ENCODE peak calls at places on chromosomes 4 and X, in four cellular contexts. D is tibial nerve, W is mammary epithelial cell, V is endothelial cell of umbilical vein. Y is an unnamed sample.

GRCh38 chr4:76809594-76810305 is 88.2 kb downstream of the SOWAHB start:
- DNase-seq in D (no peak), W (peak), V (no peak), Y (no peak)

GRCh38 chrX:136747003-136747986 is 33.4 kb downstream of the ARHGEF6 start:
- DNase-seq in D (no peak), W (no peak), V (no peak), Y (no peak)

GRCh38 chrX:8504451-8504850 is 39.8 kb downstream of the VCX3B start:
- DNase-seq in D (no peak), W (peak), V (no peak), Y (peak)

GRCh38 chr4:113692809-113693411 is 68.6 kb downstream of the CAMK2D start:
- DNase-seq in D (no peak), W (no peak), V (no peak), Y (no peak)

GRCh38 chr4:33340168-33340567 is 2620.0 kb downstream of the PCDH7 start:
- DNase-seq in D (no peak), W (no peak), V (no peak), Y (no peak)

GRCh38 chr4:40750461-40751258 is 905 bp downstream of the NSUN7 start:
- DNase-seq in D (no peak), W (peak), V (peak), Y (no peak)

GRCh38 chrX:134548844-134549205 is 88.9 kb downstream of the HPRT1 start:
- DNase-seq in D (no peak), W (no peak), V (no peak), Y (no peak)

GRCh38 chr4:75643651-75644050 is 13.3 kb upstream of the CDKL2 start:
- DNase-seq in D (no peak), W (no peak), V (no peak), Y (no peak)

GRCh38 chr4:186728631-186729271 is 5.1 kb upstream of the FAT1 start:
- DNase-seq in D (no peak), W (peak), V (no peak), Y (peak)

GRCh38 chrX:1475881-1476280 is 23.2 kb upstream of the ASMTL start:
- DNase-seq in D (no peak), W (no peak), V (no peak), Y (no peak)

GRCh38 chrX:97692575-97692974 is 808.9 kb downstream of the RPA4 start:
- DNase-seq in D (no peak), W (no peak), V (peak), Y (no peak)

GRCh38 chr4:65668201-65669007 is 1.9 kb downstream of the EPHA5 start:
- DNase-seq in D (peak), W (no peak), V (no peak), Y (no peak)

GRCh38 chr4:20445933-20446723 is 194.4 kb downstream of the SLIT2 start:
- DNase-seq in D (no peak), W (no peak), V (no peak), Y (no peak)

GRCh38 chr4:73948990-73949706 is 32.7 kb downstream of the PF4 start:
- DNase-seq in D (no peak), W (no peak), V (no peak), Y (no peak)

GRCh38 chr4:177322156-177322685 is 12.5 kb downstream of the NEIL3 start:
- DNase-seq in D (no peak), W (no peak), V (peak), Y (no peak)

GRCh38 chrX:78116365-78116764 is 12.3 kb downstream of the PGK1 start:
- DNase-seq in D (no peak), W (no peak), V (no peak), Y (no peak)

GRCh38 chrX:78118628-78119027 is 14.6 kb downstream of the PGK1 start:
- DNase-seq in D (no peak), W (no peak), V (no peak), Y (no peak)

GRCh38 chrX:78123190-78123589 is 16.3 kb downstream of the TAF9B start:
- DNase-seq in D (no peak), W (peak), V (no peak), Y (no peak)

GRCh38 chrX:78124304-78124703 is 15.1 kb downstream of the TAF9B start:
- DNase-seq in D (no peak), W (no peak), V (no peak), Y (no peak)

DNA sequence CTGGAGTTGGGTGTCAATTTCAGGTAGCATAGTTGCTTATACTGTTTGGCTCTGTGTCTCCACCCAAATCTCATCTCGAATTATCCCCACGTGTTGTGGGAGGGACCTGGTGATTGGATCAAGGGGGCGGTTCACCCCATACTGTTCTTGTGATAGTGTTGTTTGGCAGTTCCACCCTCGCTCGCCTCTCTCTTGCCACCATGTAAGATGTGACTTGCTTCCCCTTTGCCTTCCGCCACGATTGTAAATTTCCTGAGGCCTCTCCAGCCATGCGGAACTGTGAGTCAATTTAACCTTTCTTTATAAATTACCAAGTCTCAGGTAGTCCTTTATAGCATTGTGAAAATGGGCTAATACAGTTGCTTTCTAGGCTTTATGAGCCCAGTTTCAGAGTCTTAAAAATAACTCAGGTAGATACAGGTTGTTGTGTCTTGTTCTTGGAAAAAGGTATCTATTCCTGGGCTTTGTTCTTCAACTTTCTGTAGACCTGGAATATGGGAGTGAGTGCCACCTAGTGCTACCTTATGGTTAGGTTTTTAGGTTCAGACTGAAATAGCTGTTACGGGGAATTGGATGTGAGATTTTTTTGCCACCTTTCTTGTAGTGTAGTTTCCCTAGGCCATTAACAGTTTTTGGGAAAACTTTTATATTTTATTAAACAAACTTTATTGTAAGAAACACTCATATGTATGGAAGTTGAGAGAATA is 15.6 kb downstream of the PGK1 start:
- DNase-seq in D (no peak), W (no peak), V (peak), Y (no peak)
- TF ChIP-seq CTCF in D (no peak), W (peak), V (no peak), Y (no peak)

GRCh38 chrX:72131317-72132294 is at the start of gene RTL5:
- DNase-seq in D (peak), W (peak), V (peak), Y (no peak)

GRCh38 chrX:72130156-72130761 is 1.5 kb downstream of the RTL5 start:
- DNase-seq in D (no peak), W (no peak), V (no peak), Y (no peak)

GRCh38 chrX:72130762-72131231 is 918 bp downstream of the RTL5 start:
- DNase-seq in D (no peak), W (no peak), V (no peak), Y (no peak)

GRCh38 chrX:72132456-72132855 is 741 bp upstream of the RTL5 start:
- DNase-seq in D (no peak), W (no peak), V (no peak), Y (no peak)

DNA sequence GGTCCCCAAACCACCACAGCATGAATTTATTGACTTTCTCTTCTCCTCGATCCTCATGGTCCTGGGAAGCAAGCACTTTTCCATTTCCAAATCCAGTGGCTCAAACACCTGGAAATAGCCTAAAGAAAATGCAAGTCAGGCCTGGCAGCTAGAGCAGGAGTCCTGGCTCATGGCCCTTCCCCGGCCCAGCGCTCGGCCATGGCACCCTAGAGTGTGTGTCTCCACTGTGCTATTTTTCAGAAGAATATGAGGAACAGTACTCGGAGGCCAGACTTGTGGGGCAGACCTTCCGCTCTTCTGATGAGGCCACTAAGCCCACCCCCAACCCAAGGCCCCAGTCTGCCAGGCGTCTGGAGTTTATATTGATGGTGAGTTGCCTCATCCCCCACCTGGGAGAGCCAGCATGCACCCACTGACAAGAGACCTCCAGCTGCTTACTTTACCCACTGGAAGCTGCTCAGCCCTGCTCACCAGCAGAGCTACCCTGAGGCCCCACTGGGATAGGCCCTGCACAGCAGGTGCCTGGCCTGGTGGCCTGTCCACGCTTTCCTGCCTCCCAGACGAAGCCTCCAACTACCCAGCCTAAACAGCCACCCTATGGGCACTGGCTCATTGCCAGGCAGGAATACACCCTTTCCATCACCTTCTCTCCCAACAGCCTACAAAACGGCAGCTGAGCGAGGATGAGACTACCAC is 2.3 kb upstream of the RTL5 start:
- DNase-seq in D (no peak), W (no peak), V (no peak), Y (no peak)
- H3K27ac ChIP-seq in D (no peak), W (no peak), V (no peak), Y (no peak)

GRCh38 chr4:152045781-152046571 is 285.2 kb upstream of the GATB start:
- DNase-seq in D (no peak), W (no peak), V (peak), Y (no peak)
- TF ChIP-seq CTCF in D (no peak), W (peak), V (peak), Y (peak)

GRCh38 chrX:139026406-139027200 is 315.1 kb upstream of the FGF13 start:
- DNase-seq in D (no peak), W (peak), V (no peak), Y (no peak)

GRCh38 chrX:139023531-139023930 is 312.0 kb upstream of the FGF13 start:
- DNase-seq in D (no peak), W (no peak), V (no peak), Y (no peak)

GRCh38 chrX:139020793-139021192 is 309.3 kb upstream of the FGF13 start:
- DNase-seq in D (no peak), W (no peak), V (no peak), Y (no peak)

GRCh38 chrX:139025822-139026221 is 314.3 kb upstream of the FGF13 start:
- DNase-seq in D (no peak), W (peak), V (no peak), Y (no peak)
- H3K27ac ChIP-seq in D (no peak), W (no peak), V (no peak), Y (no peak)

GRCh38 chr4:158581161-158581560 is 59.5 kb downstream of the RXFP1 start:
- DNase-seq in D (no peak), W (peak), V (no peak), Y (no peak)

GRCh38 chr4:158572608-158573007 is 50.9 kb downstream of the RXFP1 start:
- DNase-seq in D (no peak), W (no peak), V (no peak), Y (no peak)

GRCh38 chr4:158580064-158580463 is 58.4 kb downstream of the RXFP1 start:
- DNase-seq in D (no peak), W (no peak), V (no peak), Y (no peak)

DNA sequence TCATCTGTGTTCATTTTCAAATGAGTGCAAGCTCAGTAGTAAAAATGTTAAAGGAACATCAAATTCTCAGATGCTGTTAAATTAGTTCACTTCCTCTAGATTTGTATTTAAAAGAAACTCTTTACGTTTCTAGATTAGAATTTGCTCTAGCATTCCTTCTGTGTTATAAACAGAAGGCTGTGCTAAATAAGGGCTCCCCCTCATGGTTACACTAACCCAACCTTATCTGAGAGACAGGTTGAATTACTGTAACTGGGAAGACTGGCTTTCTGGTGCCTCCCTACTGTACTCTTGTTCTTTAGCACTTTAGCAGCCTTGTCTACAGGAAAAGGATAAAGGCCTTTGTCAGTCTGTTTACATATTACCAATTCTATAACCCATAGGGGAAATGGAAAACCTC is 56.8 kb downstream of the RXFP1 start:
- DNase-seq in D (no peak), W (peak), V (peak), Y (peak)
- TF ChIP-seq CTCF in D (no peak), W (peak), V (peak), Y (no peak)

DNA sequence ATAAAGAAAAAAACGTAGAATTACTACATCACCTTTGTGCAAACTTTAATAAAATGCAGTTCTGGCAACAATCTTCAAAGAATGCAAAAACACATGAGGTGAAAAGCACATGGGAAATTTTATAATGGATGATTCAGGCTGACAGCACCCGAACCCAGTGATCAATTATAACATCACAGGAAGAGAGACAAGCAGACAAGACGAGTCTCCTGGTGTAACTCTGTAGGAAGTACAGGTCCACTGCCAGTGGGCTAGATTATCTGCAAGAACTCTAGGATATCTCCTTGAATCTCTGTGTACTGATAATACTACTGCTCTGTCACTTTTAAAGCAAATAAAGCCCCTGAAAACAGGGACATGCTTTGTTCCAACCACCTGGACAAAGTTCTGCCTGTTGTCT is 58.9 kb upstream of the NXF3 start:
- DNase-seq in D (no peak), W (peak), V (no peak), Y (no peak)
- H3K27ac ChIP-seq in D (no peak), W (peak), V (no peak), Y (peak)

GRCh38 chrX:104310084-104310483 is 55.4 kb upstream of the ESX1 start:
- DNase-seq in D (no peak), W (peak), V (peak), Y (peak)
- TF ChIP-seq CTCF in D (no peak), W (peak), V (peak), Y (peak)

DNA sequence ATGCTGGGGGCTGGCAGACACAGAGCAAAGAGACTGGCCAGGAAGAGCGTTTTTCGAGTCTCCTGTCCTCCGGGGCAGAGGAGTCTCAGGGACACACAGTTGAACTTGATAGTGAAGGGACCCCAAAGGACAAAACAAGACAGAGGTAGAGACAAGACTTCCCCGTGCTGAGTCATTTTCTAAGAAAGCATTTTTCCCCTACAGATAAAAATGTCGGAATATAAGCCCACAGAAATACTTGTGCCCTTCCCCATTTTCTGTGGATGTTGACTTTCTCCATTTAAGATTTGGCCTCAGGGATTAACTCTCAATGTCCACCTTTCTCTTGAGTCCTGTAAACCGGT is 523 bp upstream of the BTK start:
- DNase-seq in D (no peak), W (no peak), V (no peak), Y (no peak)
- H3K27ac ChIP-seq in D (no peak), W (no peak), V (no peak), Y (no peak)

GRCh38 chrX:87338510-87338909 is 179.1 kb upstream of the KLHL4 start:
- DNase-seq in D (no peak), W (peak), V (peak), Y (peak)

DNA sequence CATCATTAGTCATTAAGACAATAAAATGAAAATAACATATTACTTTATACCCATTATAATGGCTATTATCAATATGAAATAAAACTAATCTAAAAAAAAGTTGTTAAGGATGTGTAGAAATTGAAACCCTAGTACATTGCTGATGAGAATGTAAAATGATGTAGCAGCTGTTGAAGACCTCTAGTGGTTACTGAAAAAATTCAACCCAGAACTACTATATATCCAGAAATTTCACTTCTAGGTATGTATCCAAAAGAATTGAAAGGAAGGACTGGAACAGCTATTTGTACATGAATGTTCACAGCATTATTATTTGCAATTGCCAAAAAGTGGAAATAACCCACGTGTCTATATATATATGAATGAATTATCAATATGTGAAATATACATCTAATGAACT is 180.3 kb upstream of the KLHL4 start:
- DNase-seq in D (no peak), W (no peak), V (no peak), Y (no peak)
- TF ChIP-seq CTCF in D (no peak), W (no peak), V (no peak), Y (no peak)

Y was measured in RWPE1.